ENCODE peak calls at places on chromosome 2, in eight cellular contexts. R is IMR-90, N is thoracic aorta, H is right atrium auricular region, D is left ventricle myocardium inferior, B is OCI-LY7, M is fibroblast of lung, E is psoas muscle. Q is an unnamed sample. For H3K9me3, the result is how much of the 10 kb centered on the place peaks cover.

GRCh38 chr2:24214880-24215279 is 40.0 kb downstream of the FAM228A start:
- DNase-seq in R (no peak), N (no peak), H (no peak), D (no peak), B (peak), M (no peak), E (no peak), Q (no peak)

GRCh38 chr2:215612770-215613169 is 176.9 kb upstream of the FN1 start:
- DNase-seq in R (peak), N (no peak), H (no peak), D (no peak), B (no peak), M (peak), E (no peak), Q (no peak)

GRCh38 chr2:127059559-127059958 is 47.4 kb downstream of the BIN1 start:
- DNase-seq in R (no peak), N (no peak), H (no peak), D (no peak), B (no peak), M (no peak), E (no peak), Q (no peak)

GRCh38 chr2:96143848-96144480 is 1.3 kb downstream of the DUSP2 start:
- DNase-seq in R (no peak), N (no peak), H (no peak), D (no peak), B (peak), M (no peak), E (no peak), Q (peak)

GRCh38 chr2:112482309-112483046 is 522 bp downstream of the TTL start:
- DNase-seq in R (peak), N (no peak), H (no peak), D (peak), B (peak), M (peak), E (peak), Q (peak)

GRCh38 chr2:28586864-28587263 is 91.0 kb downstream of the PLB1 start:
- DNase-seq in R (no peak), N (no peak), H (no peak), D (no peak), B (peak), M (no peak), E (no peak), Q (peak)

GRCh38 chr2:239538357-239539052 is 137.7 kb upstream of the HDAC4 start:
- DNase-seq in R (no peak), N (no peak), H (no peak), D (no peak), B (no peak), M (no peak), E (no peak), Q (no peak)

GRCh38 chr2:205698556-205699282 is 16.4 kb downstream of the NRP2 start:
- DNase-seq in R (peak), N (no peak), H (no peak), D (no peak), B (no peak), M (peak), E (no peak), Q (no peak)

GRCh38 chr2:138503087-138503442 is 1.5 kb downstream of the SPOPL start:
- DNase-seq in R (no peak), N (no peak), H (no peak), D (no peak), B (peak), M (peak), E (no peak), Q (no peak)

GRCh38 chr2:109352066-109352897 is 223.3 kb downstream of the SH3RF3 start:
- DNase-seq in R (no peak), N (no peak), H (peak), D (no peak), B (no peak), M (no peak), E (no peak), Q (no peak)

GRCh38 chr2:128160616-128161275 is 69.7 kb downstream of the UGGT1 start:
- DNase-seq in R (no peak), N (no peak), H (no peak), D (no peak), B (no peak), M (no peak), E (no peak), Q (no peak)

GRCh38 chr2:56123538-56123937 is 60.3 kb upstream of the CCDC85A start:
- DNase-seq in R (no peak), N (no peak), H (no peak), D (no peak), B (no peak), M (no peak), E (no peak), Q (no peak)

GRCh38 chr2:187084524-187084923 is 235.6 kb upstream of the ZSWIM2 start:
- DNase-seq in R (no peak), N (no peak), H (no peak), D (no peak), B (no peak), M (no peak), E (no peak), Q (no peak)

GRCh38 chr2:207256476-207257207 is 90.9 kb upstream of the KLF7 start:
- DNase-seq in R (peak), N (no peak), H (no peak), D (no peak), B (no peak), M (peak), E (no peak), Q (no peak)

GRCh38 chr2:46857871-46858696 is 57.5 kb downstream of the MCFD2 start:
- DNase-seq in R (peak), N (no peak), H (no peak), D (no peak), B (no peak), M (peak), E (no peak), Q (no peak)

GRCh38 chr2:109054865-109055264 is 65.8 kb upstream of the EDAR start:
- DNase-seq in R (no peak), N (no peak), H (no peak), D (no peak), B (no peak), M (no peak), E (no peak), Q (no peak)

GRCh38 chr2:175575346-175576258 is 394.1 kb upstream of the ATP5MC3 start:
- DNase-seq in R (no peak), N (no peak), H (no peak), D (no peak), B (no peak), M (no peak), E (no peak), Q (no peak)
- H3K9me3 ChIP-seq in R (under half), N (under half), H (under half), D (under half), B (under half), M (under half), E (under half), Q (under half)

GRCh38 chr2:173298536-173299097 is 56.1 kb upstream of the CDCA7 start:
- DNase-seq in R (no peak), N (no peak), H (no peak), D (no peak), B (peak), M (no peak), E (no peak), Q (no peak)

GRCh38 chr2:173299764-173300163 is 54.9 kb upstream of the CDCA7 start:
- DNase-seq in R (no peak), N (no peak), H (no peak), D (no peak), B (no peak), M (no peak), E (no peak), Q (no peak)

GRCh38 chr2:173300458-173300857 is 54.2 kb upstream of the CDCA7 start:
- DNase-seq in R (no peak), N (no peak), H (no peak), D (no peak), B (no peak), M (no peak), E (no peak), Q (no peak)

GRCh38 chr2:173291412-173291811 is 63.3 kb upstream of the CDCA7 start:
- DNase-seq in R (no peak), N (no peak), H (no peak), D (no peak), B (no peak), M (no peak), E (no peak), Q (no peak)

DNA sequence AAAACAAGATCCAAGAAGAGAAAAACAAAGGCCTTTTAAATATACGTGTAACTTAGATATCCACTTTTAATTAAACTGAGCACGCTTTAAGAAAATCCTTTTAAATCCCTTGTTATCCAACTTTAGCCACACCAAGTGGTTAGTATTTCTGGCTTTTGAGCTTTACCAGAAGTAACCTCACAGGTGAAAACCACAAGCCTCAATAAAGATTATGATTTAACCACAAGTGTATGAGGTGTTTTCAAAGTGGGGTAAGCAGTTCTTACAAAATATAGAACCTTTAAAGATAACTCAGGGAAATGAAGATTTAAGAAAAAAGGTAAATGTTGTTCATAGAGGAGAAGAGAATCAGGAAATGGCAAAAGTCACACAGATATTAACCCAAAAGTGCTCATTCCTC is 58.4 kb upstream of the CDCA7 start:
- DNase-seq in R (no peak), N (no peak), H (no peak), D (no peak), B (no peak), M (no peak), E (no peak), Q (no peak)
- H3K9me3 ChIP-seq in R (under half), N (under half), H (under half), D (half or more), B (under half), M (under half), E (under half), Q (under half)

GRCh38 chr2:8247905-8248622 is 433.8 kb upstream of the ID2 start:
- DNase-seq in R (peak), N (no peak), H (no peak), D (no peak), B (no peak), M (peak), E (peak), Q (no peak)
- H3K9me3 ChIP-seq in R (under half), N (under half), H (under half), D (under half), B (under half), M (under half), E (under half), Q (under half)

DNA sequence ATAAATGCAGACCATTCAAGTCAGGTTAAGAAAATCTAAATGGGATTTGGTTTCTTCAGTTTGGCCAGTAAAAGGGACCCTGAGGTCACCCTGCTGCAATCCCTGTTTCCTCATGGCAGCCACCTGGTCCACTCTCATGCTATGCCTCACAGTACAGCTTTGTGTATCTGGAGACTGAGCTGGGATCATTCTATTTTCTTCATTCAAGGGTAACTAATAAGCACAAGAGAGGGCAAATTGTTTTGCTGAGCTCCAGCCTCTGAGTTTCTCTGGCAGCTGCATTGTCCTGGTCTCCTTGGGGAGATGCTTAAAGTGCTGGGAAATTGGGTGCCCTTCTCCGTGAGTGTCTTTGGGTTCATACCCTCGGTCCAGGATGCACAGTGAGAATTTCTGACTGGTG is 18.5 kb upstream of the BCL2L11 start:
- DNase-seq in R (no peak), N (no peak), H (no peak), D (no peak), B (no peak), M (no peak), E (no peak), Q (no peak)
- H3K9me3 ChIP-seq in R (under half), N (under half), H (under half), D (under half), B (under half), M (under half), E (under half), Q (under half)

DNA sequence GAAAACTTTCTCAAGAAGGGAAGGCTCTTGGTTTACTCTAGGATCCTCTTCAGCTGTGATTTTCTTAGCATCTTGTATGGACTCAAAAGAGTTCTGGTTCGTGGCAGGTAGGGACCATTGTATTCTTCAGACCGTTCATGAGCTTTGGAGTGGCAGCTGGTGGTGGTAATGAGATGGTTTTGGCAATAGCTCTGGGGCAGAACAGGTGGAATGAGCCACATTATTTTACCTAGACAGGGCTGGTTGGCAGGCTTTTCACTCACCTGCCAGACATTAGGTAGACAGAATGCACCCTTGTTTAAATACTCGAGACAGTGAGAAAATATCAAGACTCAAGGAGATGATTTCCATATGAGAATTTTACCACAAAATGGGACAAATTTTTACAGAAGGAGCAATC is 26.2 kb upstream of the MGAT5 start:
- DNase-seq in R (no peak), N (no peak), H (no peak), D (no peak), B (no peak), M (no peak), E (no peak), Q (no peak)
- H3K9me3 ChIP-seq in R (under half), N (under half), H (under half), D (under half), B (under half), M (under half), E (under half), Q (under half)

DNA sequence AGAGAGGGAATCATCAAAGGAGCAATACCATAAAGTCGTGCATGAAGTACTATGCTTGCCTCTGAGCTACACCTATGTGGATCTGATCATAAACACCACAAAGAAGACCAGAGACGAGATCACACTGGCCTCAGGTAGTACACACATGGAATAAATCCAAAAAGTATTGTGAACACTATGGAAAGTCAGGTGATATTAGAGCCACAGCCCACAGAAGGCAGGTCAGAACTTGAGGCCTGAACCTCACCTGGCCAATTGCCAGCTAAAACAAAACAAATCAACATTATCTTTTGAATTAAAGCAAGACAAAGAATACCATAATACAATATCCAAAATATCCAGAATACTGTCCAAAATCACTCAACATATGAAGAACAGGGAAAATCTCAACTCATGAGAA is 371.1 kb downstream of the NCKAP5 start:
- DNase-seq in R (no peak), N (no peak), H (no peak), D (no peak), B (no peak), M (no peak), E (no peak), Q (no peak)
- H3K9me3 ChIP-seq in R (under half), N (under half), H (under half), D (under half), B (under half), M (under half), E (under half), Q (under half)

DNA sequence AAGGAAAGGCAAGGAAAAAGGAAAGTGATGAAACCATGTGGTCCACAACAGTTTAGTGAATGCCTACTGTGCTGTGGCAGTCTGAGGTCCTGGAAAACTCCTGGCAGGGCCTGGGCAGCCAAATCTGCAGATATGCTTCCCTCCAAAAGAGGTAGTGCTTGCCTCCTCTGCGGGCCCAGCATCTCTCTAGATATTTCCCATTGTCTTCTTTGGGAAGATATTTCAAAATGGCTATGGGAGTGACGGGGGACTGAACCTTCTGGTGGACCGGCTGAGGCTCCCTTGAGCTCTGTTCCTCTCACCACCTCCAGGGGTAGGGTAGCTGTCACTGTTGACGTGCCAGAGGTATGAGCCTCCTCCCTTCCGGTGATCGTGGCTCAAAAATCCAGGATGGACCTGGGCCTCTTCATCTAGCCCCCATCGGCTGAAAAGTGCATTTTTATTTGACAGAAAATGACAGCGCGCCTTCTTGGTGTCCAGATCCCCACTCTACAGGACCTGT is 9.2 kb upstream of the PAX3 start:
- DNase-seq in R (no peak), N (no peak), H (no peak), D (no peak), B (no peak), M (no peak), E (no peak), Q (no peak)
- H3K9me3 ChIP-seq in R (under half), N (under half), H (under half), D (under half), B (under half), M (under half), E (under half), Q (under half)